ENCODE peak calls at places on chromosomes 12 and 14, in four cellular contexts. One of them, this sample, is unnamed.

GRCh38 chr12:27143676-27144075 is 61.3 kb upstream of the C12orf71 start:
- DNase-seq in body of pancreas: no peak
- DNase-seq in CD8-positive, alpha-beta T cell: no peak
- DNase-seq in mesendoderm: no peak
- DNase-seq in this sample: no peak

GRCh38 chr14:102317564-102318248 is 1.8 kb upstream of the ZNF839 start:
- DNase-seq in body of pancreas: no peak
- DNase-seq in CD8-positive, alpha-beta T cell: no peak
- DNase-seq in mesendoderm: peak; percentile 92
- DNase-seq in this sample: no peak

GRCh38 chr12:31591308-31591901 is 469 bp upstream of the DENND5B start:
- DNase-seq in body of pancreas: peak; percentile 25
- DNase-seq in CD8-positive, alpha-beta T cell: no peak
- DNase-seq in mesendoderm: peak; percentile 39
- DNase-seq in this sample: peak; percentile 4

GRCh38 chr14:21197418-21198205 is 41.7 kb upstream of the OR5AU1 start:
- DNase-seq in body of pancreas: no peak
- DNase-seq in CD8-positive, alpha-beta T cell: no peak
- DNase-seq in mesendoderm: no peak
- DNase-seq in this sample: no peak

GRCh38 chr12:98126637-98127335 is 388.6 kb upstream of the TMPO start:
- DNase-seq in body of pancreas: no peak
- DNase-seq in CD8-positive, alpha-beta T cell: no peak
- DNase-seq in mesendoderm: peak; percentile 21
- DNase-seq in this sample: no peak

GRCh38 chr12:114396153-114396868 is 9.6 kb downstream of the TBX5 start:
- DNase-seq in body of pancreas: no peak
- DNase-seq in CD8-positive, alpha-beta T cell: no peak
- DNase-seq in mesendoderm: peak; percentile 18
- DNase-seq in this sample: no peak

GRCh38 chr12:110694330-110694891 is 5.5 kb upstream of the HVCN1 start:
- DNase-seq in body of pancreas: peak; percentile 18
- DNase-seq in CD8-positive, alpha-beta T cell: no peak
- DNase-seq in mesendoderm: no peak
- DNase-seq in this sample: no peak

GRCh38 chr12:73656375-73656774 is 881.3 kb upstream of the ATXN7L3B start:
- DNase-seq in body of pancreas: no peak
- DNase-seq in CD8-positive, alpha-beta T cell: no peak
- DNase-seq in mesendoderm: peak; percentile 15
- DNase-seq in this sample: no peak

GRCh38 chr12:92912052-92912451 is 17.0 kb downstream of the EEA1 start:
- DNase-seq in body of pancreas: no peak
- DNase-seq in CD8-positive, alpha-beta T cell: no peak
- DNase-seq in mesendoderm: no peak
- DNase-seq in this sample: no peak

DNA sequence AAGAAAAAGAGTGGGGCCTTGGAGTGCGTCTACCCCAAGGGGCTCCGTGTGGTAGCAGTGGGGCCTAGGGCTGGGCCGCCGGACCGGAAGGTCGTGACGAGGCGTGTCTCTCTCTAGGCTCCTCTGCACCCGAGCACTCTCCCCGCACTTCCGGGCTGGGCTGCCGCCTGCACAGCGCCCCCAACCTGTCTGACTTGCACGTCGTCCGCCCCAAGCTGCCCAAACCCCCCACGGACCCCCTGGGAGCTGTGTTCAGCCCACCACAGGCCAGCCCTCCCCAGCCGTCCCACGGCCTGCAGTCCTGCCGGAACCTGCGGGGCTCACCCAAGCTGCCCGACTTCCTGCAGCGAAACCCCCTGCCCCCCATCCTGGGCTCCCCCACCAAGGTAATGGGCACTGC is 13.3 kb upstream of the PUS1 start:
- DNase-seq in body of pancreas: peak; percentile 15
- DNase-seq in CD8-positive, alpha-beta T cell: no peak
- DNase-seq in mesendoderm: no peak
- DNase-seq in this sample: no peak
- H3K36me3 ChIP-seq in body of pancreas: peaks cover 51% of the 10 kb centered on the region
- H3K36me3 ChIP-seq in CD8-positive, alpha-beta T cell: peaks cover 2% of the 10 kb centered on the region
- H3K36me3 ChIP-seq in mesendoderm: peaks cover 6% of the 10 kb centered on the region
- H3K36me3 ChIP-seq in this sample: peaks cover 90% of the 10 kb centered on the region

DNA sequence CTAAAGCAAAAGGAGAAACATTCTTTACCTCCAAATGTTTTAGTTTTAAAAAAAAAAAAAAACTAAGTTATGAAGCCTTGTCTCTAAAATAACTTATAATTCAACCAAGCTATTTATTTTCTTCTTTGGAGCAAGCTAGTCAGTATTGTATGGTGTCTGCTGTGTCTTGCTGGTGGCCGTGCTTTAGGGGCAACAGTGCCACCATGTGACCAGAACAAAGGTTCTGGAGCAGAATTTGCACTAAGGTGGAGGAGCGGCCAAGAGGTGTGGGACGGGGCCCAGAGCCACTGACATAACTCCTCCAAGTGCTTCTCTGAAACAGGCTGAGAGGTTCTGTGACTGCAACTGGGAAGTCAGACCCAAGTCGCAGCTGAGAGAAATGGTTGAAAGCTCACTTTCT is 4.5 kb downstream of the FICD start:
- DNase-seq in body of pancreas: no peak
- DNase-seq in CD8-positive, alpha-beta T cell: no peak
- DNase-seq in mesendoderm: peak; percentile 65
- DNase-seq in this sample: no peak
- H3K36me3 ChIP-seq in body of pancreas: peaks cover 27% of the 10 kb centered on the region
- H3K36me3 ChIP-seq in CD8-positive, alpha-beta T cell: peaks cover 38% of the 10 kb centered on the region
- H3K36me3 ChIP-seq in mesendoderm: peaks cover 18% of the 10 kb centered on the region
- H3K36me3 ChIP-seq in this sample: peaks cover 19% of the 10 kb centered on the region

GRCh38 chr12:94309348-94309747 is 150.3 kb downstream of the CEP83 start:
- DNase-seq in body of pancreas: no peak
- DNase-seq in CD8-positive, alpha-beta T cell: no peak
- DNase-seq in mesendoderm: no peak
- DNase-seq in this sample: no peak

GRCh38 chr12:94312388-94312787 is 147.3 kb downstream of the CEP83 start:
- DNase-seq in body of pancreas: no peak
- DNase-seq in CD8-positive, alpha-beta T cell: no peak
- DNase-seq in mesendoderm: no peak
- DNase-seq in this sample: no peak

GRCh38 chr12:94304566-94305061 is 155.1 kb downstream of the CEP83 start:
- DNase-seq in body of pancreas: no peak
- DNase-seq in CD8-positive, alpha-beta T cell: no peak
- DNase-seq in mesendoderm: peak; percentile 97
- DNase-seq in this sample: no peak

GRCh38 chr12:94305293-94305957 is 154.2 kb downstream of the CEP83 start:
- DNase-seq in body of pancreas: no peak
- DNase-seq in CD8-positive, alpha-beta T cell: no peak
- DNase-seq in mesendoderm: peak; percentile 50
- DNase-seq in this sample: no peak

DNA sequence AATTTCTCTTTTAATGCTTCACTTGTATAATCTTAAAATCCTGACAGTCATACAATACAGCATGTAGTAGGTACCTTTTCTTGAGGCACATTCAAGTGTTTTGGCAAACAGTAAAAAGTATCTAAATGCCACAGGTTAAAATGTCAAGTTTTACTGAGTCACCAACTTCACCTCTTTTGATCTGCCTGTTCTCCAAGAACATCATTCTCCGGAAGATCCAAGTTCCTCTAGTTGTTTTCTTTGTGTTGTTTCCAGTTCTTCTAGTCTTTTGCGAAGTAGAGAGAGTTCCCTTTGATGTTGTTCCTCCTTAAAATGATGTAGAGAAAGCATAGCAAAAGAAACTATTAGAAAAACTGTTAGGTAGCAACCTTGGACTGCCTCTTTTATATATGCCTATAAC is 151.1 kb downstream of the CEP83 start:
- DNase-seq in body of pancreas: no peak
- DNase-seq in CD8-positive, alpha-beta T cell: no peak
- DNase-seq in mesendoderm: no peak
- DNase-seq in this sample: no peak
- H3K36me3 ChIP-seq in body of pancreas: peaks cover 4% of the 10 kb centered on the region
- H3K36me3 ChIP-seq in CD8-positive, alpha-beta T cell: peaks cover 13% of the 10 kb centered on the region
- H3K36me3 ChIP-seq in mesendoderm: no peaks in the 10 kb centered on the region
- H3K36me3 ChIP-seq in this sample: no peaks in the 10 kb centered on the region

DNA sequence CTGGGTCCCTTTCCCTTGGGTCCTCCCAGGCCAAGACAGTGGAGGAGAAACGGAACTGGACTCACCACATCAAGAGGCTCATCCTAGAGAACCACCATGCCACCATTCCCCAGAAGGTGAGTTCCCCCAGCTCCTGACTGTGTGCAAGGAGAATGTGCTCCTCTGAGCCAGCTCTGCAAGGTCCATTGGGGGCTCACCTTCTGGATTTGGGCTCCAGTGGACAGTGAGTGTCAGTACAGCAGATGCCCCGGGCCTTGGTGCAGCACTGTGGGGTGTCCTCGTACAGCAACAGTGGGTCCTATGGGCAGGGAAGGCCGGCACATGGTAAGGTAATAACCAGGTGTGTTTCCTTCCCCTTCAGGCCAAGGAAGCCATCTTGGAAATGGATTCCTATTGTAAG is 27.8 kb downstream of the PLEKHG3 start:
- DNase-seq in body of pancreas: no peak
- DNase-seq in CD8-positive, alpha-beta T cell: no peak
- DNase-seq in mesendoderm: no peak
- DNase-seq in this sample: no peak
- H3K36me3 ChIP-seq in body of pancreas: peaks cover 22% of the 10 kb centered on the region
- H3K36me3 ChIP-seq in CD8-positive, alpha-beta T cell: no peaks in the 10 kb centered on the region
- H3K36me3 ChIP-seq in mesendoderm: peaks cover 12% of the 10 kb centered on the region
- H3K36me3 ChIP-seq in this sample: no peaks in the 10 kb centered on the region

GRCh38 chr14:103676881-103677675 is 38.2 kb downstream of the XRCC3 start:
- DNase-seq in body of pancreas: no peak
- DNase-seq in CD8-positive, alpha-beta T cell: no peak
- DNase-seq in mesendoderm: no peak
- DNase-seq in this sample: no peak
- H3K36me3 ChIP-seq in body of pancreas: peaks cover 64% of the 10 kb centered on the region
- H3K36me3 ChIP-seq in CD8-positive, alpha-beta T cell: peaks cover 50% of the 10 kb centered on the region
- H3K36me3 ChIP-seq in mesendoderm: peaks cover 27% of the 10 kb centered on the region
- H3K36me3 ChIP-seq in this sample: peaks cover 23% of the 10 kb centered on the region

This sample was measured in naive thymus-derived CD4-positive, alpha-beta T cell.